ENCODE peak calls at places on chromosomes 12 and 14, in five cellular contexts. G is Calu3, I is transverse colon, K is WTC11, H is hypothalamus. V is an unnamed sample.

GRCh38 chr12:57005980-57006808 is at the start of gene ZBTB39:
- DNase-seq in G (peak; percentile 85), I (peak; percentile 65), K (peak; percentile 63), H (no peak), V (peak; percentile 58)

GRCh38 chr14:68753696-68754095 is 39.2 kb downstream of the ZFP36L1 start:
- DNase-seq in G (no peak), I (no peak), K (no peak), H (no peak), V (no peak)

GRCh38 chr14:22088614-22089359 is 415.2 kb upstream of the OR4E1 start:
- DNase-seq in G (no peak), I (no peak), K (no peak), H (no peak), V (no peak)

GRCh38 chr12:131116437-131117117 is 162.9 kb downstream of the ADGRD1 start:
- DNase-seq in G (peak; percentile 42), I (no peak), K (peak; percentile 64), H (no peak), V (peak; percentile 55)

GRCh38 chr12:87136330-87136976 is 880.3 kb upstream of the MGAT4C start:
- DNase-seq in G (no peak), I (no peak), K (no peak), H (no peak), V (no peak)

GRCh38 chr12:39348941-39349626 is 93.8 kb downstream of the KIF21A start:
- DNase-seq in G (no peak), I (no peak), K (no peak), H (no peak), V (no peak)

GRCh38 chr12:118356809-118357326 is 15.8 kb downstream of the TAOK3 start:
- DNase-seq in G (no peak), I (no peak), K (no peak), H (no peak), V (no peak)

GRCh38 chr12:5503774-5504173 is 71.9 kb downstream of the NTF3 start:
- DNase-seq in G (no peak), I (peak; percentile 83), K (no peak), H (no peak), V (no peak)

GRCh38 chr12:468671-469389 is 9.1 kb downstream of the B4GALNT3 start:
- DNase-seq in G (no peak), I (no peak), K (no peak), H (no peak), V (no peak)

GRCh38 chr12:7346571-7347225 is 42.8 kb downstream of the ACSM4 start:
- DNase-seq in G (no peak), I (no peak), K (no peak), H (no peak), V (no peak)

GRCh38 chr14:60090864-60091519 is 731 bp upstream of the PCNX4 start:
- DNase-seq in G (peak; percentile 28), I (peak; percentile 31), K (no peak), H (no peak), V (peak; percentile 60)

GRCh38 chr12:45349911-45350310 is 134.0 kb downstream of the ANO6 start:
- DNase-seq in G (no peak), I (no peak), K (no peak), H (no peak), V (no peak)

GRCh38 chr14:76322594-76323220 is 53.2 kb upstream of the ESRRB start:
- DNase-seq in G (no peak), I (no peak), K (no peak), H (no peak), V (no peak)

GRCh38 chr14:24673534-24674203 is 39.7 kb upstream of the GZMB start:
- DNase-seq in G (no peak), I (peak; percentile 27), K (no peak), H (no peak), V (no peak)

GRCh38 chr14:36580141-36580855 is 2.1 kb downstream of the NKX2-8 start:
- DNase-seq in G (no peak), I (no peak), K (peak; percentile 44), H (no peak), V (no peak)

GRCh38 chr12:118409834-118410233 is 33.5 kb downstream of the SUDS3 start:
- DNase-seq in G (no peak), I (no peak), K (no peak), H (no peak), V (no peak)

GRCh38 chr14:106286697-106287290 is 760.4 kb downstream of the TMEM121 start:
- DNase-seq in G (no peak), I (no peak), K (no peak), H (no peak), V (peak; percentile 66)

GRCh38 chr12:16863742-16864141 is 257.8 kb upstream of the LMO3 start:
- DNase-seq in G (no peak), I (no peak), K (no peak), H (no peak), V (no peak)

V was measured in testis.